ENCODE peak calls at places on chromosomes 12 and 14, in nine cellular contexts. One of them, this sample, is unnamed.
A peak's percentile ranks its signal among the peaks of the same experiment; 100 is the strongest.

GRCh38 chr12:9064815-9065606 is 50.7 kb downstream of the A2M start:
- DNase-seq in stomach: peak; percentile 93
- DNase-seq in GM23338: peak; percentile 89
- DNase-seq in sigmoid colon: peak; percentile 89
- DNase-seq in H1: peak; percentile 85
- DNase-seq in HCT116: peak; percentile 71
- DNase-seq in SK-N-SH: peak; percentile 59
- DNase-seq in spleen: peak; percentile 80
- DNase-seq in Panc1: no peak
- DNase-seq in this sample: peak; percentile 94

GRCh38 chr14:71918955-71919354 is 13.3 kb upstream of the RGS6 start:
- DNase-seq in stomach: no peak
- DNase-seq in GM23338: peak; percentile 69
- DNase-seq in sigmoid colon: no peak
- DNase-seq in H1: peak; percentile 51
- DNase-seq in HCT116: no peak
- DNase-seq in SK-N-SH: no peak
- DNase-seq in spleen: no peak
- DNase-seq in Panc1: no peak
- DNase-seq in this sample: no peak

GRCh38 chr12:20629414-20630156 is 65.5 kb upstream of the SLCO1C1 start:
- DNase-seq in stomach: no peak
- DNase-seq in GM23338: peak; percentile 21
- DNase-seq in sigmoid colon: no peak
- DNase-seq in H1: no peak
- DNase-seq in HCT116: no peak
- DNase-seq in SK-N-SH: no peak
- DNase-seq in spleen: no peak
- DNase-seq in Panc1: no peak
- DNase-seq in this sample: no peak

GRCh38 chr12:110639336-110640178 is 25.6 kb downstream of the TCTN1 start:
- DNase-seq in stomach: no peak
- DNase-seq in GM23338: no peak
- DNase-seq in sigmoid colon: no peak
- DNase-seq in H1: no peak
- DNase-seq in HCT116: no peak
- DNase-seq in SK-N-SH: no peak
- DNase-seq in spleen: no peak
- DNase-seq in Panc1: no peak
- DNase-seq in this sample: no peak

GRCh38 chr14:54777395-54777794 is 125.2 kb downstream of the GCH1 start:
- DNase-seq in stomach: no peak
- DNase-seq in GM23338: no peak
- DNase-seq in sigmoid colon: peak; percentile 48
- DNase-seq in H1: no peak
- DNase-seq in HCT116: no peak
- DNase-seq in SK-N-SH: no peak
- DNase-seq in spleen: no peak
- DNase-seq in Panc1: no peak
- DNase-seq in this sample: no peak

GRCh38 chr12:77231548-77231947 is 166.2 kb upstream of the E2F7 start:
- DNase-seq in stomach: peak; percentile 92
- DNase-seq in GM23338: no peak
- DNase-seq in sigmoid colon: peak; percentile 82
- DNase-seq in H1: no peak
- DNase-seq in HCT116: no peak
- DNase-seq in SK-N-SH: peak; percentile 30
- DNase-seq in spleen: no peak
- DNase-seq in Panc1: no peak
- DNase-seq in this sample: peak; percentile 45

GRCh38 chr12:64193045-64193444 is 29.1 kb downstream of the KICS2 start:
- DNase-seq in stomach: no peak
- DNase-seq in GM23338: no peak
- DNase-seq in sigmoid colon: no peak
- DNase-seq in H1: no peak
- DNase-seq in HCT116: no peak
- DNase-seq in SK-N-SH: no peak
- DNase-seq in spleen: no peak
- DNase-seq in Panc1: no peak
- DNase-seq in this sample: no peak

GRCh38 chr14:103483600-103483999 is 39.0 kb downstream of the CKB start:
- DNase-seq in stomach: peak; percentile 34
- DNase-seq in GM23338: no peak
- DNase-seq in sigmoid colon: no peak
- DNase-seq in H1: no peak
- DNase-seq in HCT116: no peak
- DNase-seq in SK-N-SH: no peak
- DNase-seq in spleen: no peak
- DNase-seq in Panc1: peak; percentile 30
- DNase-seq in this sample: no peak

GRCh38 chr12:99392091-99392850 is 255.3 kb upstream of the GARIN6 start:
- DNase-seq in stomach: no peak
- DNase-seq in GM23338: no peak
- DNase-seq in sigmoid colon: no peak
- DNase-seq in H1: no peak
- DNase-seq in HCT116: no peak
- DNase-seq in SK-N-SH: no peak
- DNase-seq in spleen: no peak
- DNase-seq in Panc1: no peak
- DNase-seq in this sample: no peak

GRCh38 chr14:102019141-102019540 is 54.8 kb downstream of the DYNC1H1 start:
- DNase-seq in stomach: no peak
- DNase-seq in GM23338: no peak
- DNase-seq in sigmoid colon: no peak
- DNase-seq in H1: no peak
- DNase-seq in HCT116: no peak
- DNase-seq in SK-N-SH: no peak
- DNase-seq in spleen: no peak
- DNase-seq in Panc1: no peak
- DNase-seq in this sample: no peak
- TF ChIP-seq CTCF in stomach: no peak
- TF ChIP-seq CTCF in GM23338: no peak
- TF ChIP-seq CTCF in sigmoid colon: no peak
- TF ChIP-seq CTCF in H1: no peak
- TF ChIP-seq CTCF in HCT116: no peak
- TF ChIP-seq CTCF in SK-N-SH: no peak
- TF ChIP-seq CTCF in spleen: no peak
- TF ChIP-seq CTCF in Panc1: no peak
- TF ChIP-seq CTCF in this sample: no peak

DNA sequence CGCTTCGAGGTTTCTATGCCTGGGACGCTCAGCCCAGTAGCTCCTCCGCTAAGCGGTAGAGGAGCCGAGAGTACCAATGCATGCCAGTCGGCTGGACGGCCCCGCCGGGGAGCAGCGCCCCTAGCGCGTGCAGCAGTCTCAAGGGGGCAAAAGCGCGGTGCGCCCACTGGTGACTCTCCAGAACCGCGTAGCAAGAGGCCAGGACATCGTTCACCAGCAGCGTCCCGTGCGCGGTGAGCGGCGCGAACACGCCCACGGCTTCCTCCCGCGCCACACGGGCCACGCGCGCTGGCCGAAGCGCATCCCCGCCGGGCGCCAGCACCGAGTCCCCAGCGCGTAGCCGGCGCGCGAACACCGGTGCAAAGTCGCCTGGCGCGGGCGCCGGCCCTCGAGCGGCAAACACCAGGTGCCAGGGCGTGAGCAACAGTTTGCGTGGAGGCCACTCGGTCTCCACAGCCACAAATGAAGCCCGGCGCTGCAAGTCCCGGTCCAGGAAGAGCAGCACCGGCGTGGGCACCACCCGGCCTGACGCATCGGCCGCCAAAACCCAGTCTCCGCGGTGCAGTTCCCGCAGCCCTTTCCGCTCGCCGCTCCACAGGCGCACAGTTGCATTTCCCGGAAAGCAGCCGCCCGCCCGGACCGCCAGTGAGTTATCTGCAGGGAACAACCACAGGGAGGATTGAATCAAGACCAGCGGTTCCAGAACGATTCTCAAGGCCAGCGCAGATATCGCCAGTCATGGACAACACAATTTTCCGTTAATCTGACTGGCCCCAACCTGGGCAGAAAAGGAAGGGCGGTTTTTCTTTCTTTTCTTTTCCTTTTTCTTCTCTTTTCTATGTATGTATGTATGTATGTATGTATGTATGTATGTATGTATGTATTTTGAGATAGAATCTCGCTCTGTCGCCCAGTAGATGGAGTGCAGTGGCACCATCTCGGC is 4.5 kb downstream of the DHH start:
- DNase-seq in stomach: peak; percentile 31
- DNase-seq in GM23338: peak; percentile 64
- DNase-seq in sigmoid colon: no peak
- DNase-seq in H1: peak; percentile 68
- DNase-seq in HCT116: no peak
- DNase-seq in SK-N-SH: peak; percentile 76
- DNase-seq in spleen: peak; percentile 87
- DNase-seq in Panc1: no peak
- DNase-seq in this sample: no peak
- TF ChIP-seq POLR2AphosphoS5 in stomach: no peak
- TF ChIP-seq POLR2AphosphoS5 in GM23338: no peak
- TF ChIP-seq POLR2AphosphoS5 in sigmoid colon: no peak
- TF ChIP-seq POLR2AphosphoS5 in H1: no peak
- TF ChIP-seq POLR2AphosphoS5 in HCT116: no peak
- TF ChIP-seq POLR2AphosphoS5 in SK-N-SH: no peak
- TF ChIP-seq POLR2AphosphoS5 in spleen: peak; percentile 77
- TF ChIP-seq POLR2AphosphoS5 in Panc1: no peak
- TF ChIP-seq POLR2AphosphoS5 in this sample: no peak

GRCh38 chr14:22821193-22822016 is 6.2 kb upstream of the SLC7A7 start:
- DNase-seq in stomach: peak; percentile 42
- DNase-seq in GM23338: peak; percentile 46
- DNase-seq in sigmoid colon: peak; percentile 70
- DNase-seq in H1: peak; percentile 54
- DNase-seq in HCT116: no peak
- DNase-seq in SK-N-SH: no peak
- DNase-seq in spleen: peak; percentile 68
- DNase-seq in Panc1: no peak
- DNase-seq in this sample: no peak
- H3K4me1 ChIP-seq in stomach: peaks cover 65% of the 10 kb centered on the region
- H3K4me1 ChIP-seq in GM23338: peaks cover 41% of the 10 kb centered on the region
- H3K4me1 ChIP-seq in sigmoid colon: peaks cover 34% of the 10 kb centered on the region
- H3K4me1 ChIP-seq in H1: peaks cover 26% of the 10 kb centered on the region
- H3K4me1 ChIP-seq in HCT116: peaks cover 35% of the 10 kb centered on the region
- H3K4me1 ChIP-seq in SK-N-SH: peaks cover 13% of the 10 kb centered on the region
- H3K4me1 ChIP-seq in spleen: peaks cover 87% of the 10 kb centered on the region
- H3K4me1 ChIP-seq in Panc1: peaks cover 23% of the 10 kb centered on the region
- H3K4me1 ChIP-seq in this sample: no peaks in the 10 kb centered on the region

GRCh38 chr14:81681466-81681865 is 147.8 kb upstream of the SEL1L start:
- DNase-seq in stomach: no peak
- DNase-seq in GM23338: no peak
- DNase-seq in sigmoid colon: no peak
- DNase-seq in H1: no peak
- DNase-seq in HCT116: no peak
- DNase-seq in SK-N-SH: no peak
- DNase-seq in spleen: no peak
- DNase-seq in Panc1: no peak
- DNase-seq in this sample: no peak

GRCh38 chr14:81684696-81685095 is 151.0 kb upstream of the SEL1L start:
- DNase-seq in stomach: no peak
- DNase-seq in GM23338: no peak
- DNase-seq in sigmoid colon: no peak
- DNase-seq in H1: no peak
- DNase-seq in HCT116: no peak
- DNase-seq in SK-N-SH: no peak
- DNase-seq in spleen: no peak
- DNase-seq in Panc1: no peak
- DNase-seq in this sample: no peak

GRCh38 chr14:81682134-81682533 is 148.5 kb upstream of the SEL1L start:
- DNase-seq in stomach: no peak
- DNase-seq in GM23338: peak; percentile 61
- DNase-seq in sigmoid colon: no peak
- DNase-seq in H1: no peak
- DNase-seq in HCT116: no peak
- DNase-seq in SK-N-SH: no peak
- DNase-seq in spleen: no peak
- DNase-seq in Panc1: no peak
- DNase-seq in this sample: no peak

GRCh38 chr14:81686512-81686911 is 152.9 kb upstream of the SEL1L start:
- DNase-seq in stomach: no peak
- DNase-seq in GM23338: no peak
- DNase-seq in sigmoid colon: no peak
- DNase-seq in H1: no peak
- DNase-seq in HCT116: no peak
- DNase-seq in SK-N-SH: no peak
- DNase-seq in spleen: no peak
- DNase-seq in Panc1: no peak
- DNase-seq in this sample: no peak
- TF ChIP-seq CTCF in stomach: no peak
- TF ChIP-seq CTCF in GM23338: no peak
- TF ChIP-seq CTCF in sigmoid colon: no peak
- TF ChIP-seq CTCF in H1: no peak
- TF ChIP-seq CTCF in HCT116: no peak
- TF ChIP-seq CTCF in SK-N-SH: no peak
- TF ChIP-seq CTCF in spleen: no peak
- TF ChIP-seq CTCF in Panc1: no peak
- TF ChIP-seq CTCF in this sample: no peak

GRCh38 chr12:29242921-29243431 is 93.9 kb downstream of the FAR2 start:
- DNase-seq in stomach: no peak
- DNase-seq in GM23338: no peak
- DNase-seq in sigmoid colon: no peak
- DNase-seq in H1: no peak
- DNase-seq in HCT116: no peak
- DNase-seq in SK-N-SH: peak; percentile 12
- DNase-seq in spleen: no peak
- DNase-seq in Panc1: no peak
- DNase-seq in this sample: no peak
- TF ChIP-seq POLR2AphosphoS5 in stomach: no peak
- TF ChIP-seq POLR2AphosphoS5 in GM23338: no peak
- TF ChIP-seq POLR2AphosphoS5 in sigmoid colon: no peak
- TF ChIP-seq POLR2AphosphoS5 in H1: no peak
- TF ChIP-seq POLR2AphosphoS5 in HCT116: no peak
- TF ChIP-seq POLR2AphosphoS5 in SK-N-SH: no peak
- TF ChIP-seq POLR2AphosphoS5 in spleen: no peak
- TF ChIP-seq POLR2AphosphoS5 in Panc1: no peak
- TF ChIP-seq POLR2AphosphoS5 in this sample: no peak

GRCh38 chr14:69882915-69883314 is 3.7 kb downstream of the SMOC1 start:
- DNase-seq in stomach: no peak
- DNase-seq in GM23338: no peak
- DNase-seq in sigmoid colon: no peak
- DNase-seq in H1: no peak
- DNase-seq in HCT116: no peak
- DNase-seq in SK-N-SH: no peak
- DNase-seq in spleen: no peak
- DNase-seq in Panc1: no peak
- DNase-seq in this sample: no peak
- H3K4me1 ChIP-seq in stomach: peaks cover 5% of the 10 kb centered on the region
- H3K4me1 ChIP-seq in GM23338: peaks cover 12% of the 10 kb centered on the region
- H3K4me1 ChIP-seq in sigmoid colon: peaks cover 7% of the 10 kb centered on the region
- H3K4me1 ChIP-seq in H1: peaks cover 6% of the 10 kb centered on the region
- H3K4me1 ChIP-seq in HCT116: no peaks in the 10 kb centered on the region
- H3K4me1 ChIP-seq in SK-N-SH: no peaks in the 10 kb centered on the region
- H3K4me1 ChIP-seq in spleen: peaks cover 22% of the 10 kb centered on the region
- H3K4me1 ChIP-seq in Panc1: no peaks in the 10 kb centered on the region
- H3K4me1 ChIP-seq in this sample: no peaks in the 10 kb centered on the region

DNA sequence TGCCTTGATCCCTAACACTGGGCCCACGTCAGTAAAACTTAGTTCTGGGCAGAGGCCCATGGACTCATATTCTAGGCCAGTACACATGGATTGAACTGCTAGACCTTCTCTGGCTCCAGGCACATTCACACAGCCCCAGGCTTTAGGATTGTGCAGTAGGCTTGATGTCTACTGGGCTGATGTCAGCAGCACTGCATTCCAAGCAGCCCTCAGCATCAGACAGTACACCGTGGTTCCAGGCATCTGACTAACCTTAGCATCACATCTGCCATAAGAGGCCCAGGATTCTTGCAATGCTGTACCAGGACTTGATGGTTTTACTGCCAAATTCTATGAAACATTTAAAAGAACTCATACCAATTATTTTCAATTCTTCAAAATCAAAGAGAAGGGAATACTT is 301.9 kb downstream of the CCER1 start:
- DNase-seq in stomach: no peak
- DNase-seq in GM23338: no peak
- DNase-seq in sigmoid colon: no peak
- DNase-seq in H1: no peak
- DNase-seq in HCT116: no peak
- DNase-seq in SK-N-SH: no peak
- DNase-seq in spleen: peak; percentile 19
- DNase-seq in Panc1: no peak
- DNase-seq in this sample: no peak
- TF ChIP-seq CTCF in stomach: no peak
- TF ChIP-seq CTCF in GM23338: no peak
- TF ChIP-seq CTCF in sigmoid colon: no peak
- TF ChIP-seq CTCF in H1: no peak
- TF ChIP-seq CTCF in HCT116: no peak
- TF ChIP-seq CTCF in SK-N-SH: no peak
- TF ChIP-seq CTCF in spleen: no peak
- TF ChIP-seq CTCF in Panc1: no peak
- TF ChIP-seq CTCF in this sample: no peak

This sample was measured in breast epithelium.